ENCODE peak calls at places on chromosomes 13 and 19, in eight cellular contexts. J is Peyer's patch, U is esophagus squamous epithelium, L is transverse colon, D is heart left ventricle, I is GM12891, T is ovary, Q is GM12878. Y is an unnamed sample.

GRCh38 chr13:50448535-50448981 is 394.9 kb downstream of the DLEU7 start:
- DNase-seq in J (no peak), U (no peak), L (no peak), D (no peak), I (no peak), T (no peak), Q (no peak), Y (no peak)

GRCh38 chr13:42814868-42815267 is 33.5 kb downstream of the FAM216B start:
- DNase-seq in J (no peak), U (no peak), L (no peak), D (no peak), I (no peak), T (no peak), Q (no peak), Y (no peak)

GRCh38 chr19:32464279-32464678 is 58.7 kb downstream of the DPY19L3 start:
- DNase-seq in J (no peak), U (no peak), L (no peak), D (no peak), I (no peak), T (no peak), Q (no peak), Y (no peak)

GRCh38 chr13:113753171-113753570 is 5.9 kb upstream of the TMEM255B start:
- DNase-seq in J (peak; percentile 56), U (no peak), L (no peak), D (no peak), I (no peak), T (no peak), Q (no peak), Y (no peak)

GRCh38 chr13:44410328-44410859 is 36.8 kb downstream of the SERP2 start:
- DNase-seq in J (no peak), U (no peak), L (peak; percentile 40), D (no peak), I (no peak), T (no peak), Q (no peak), Y (no peak)

GRCh38 chr13:24899601-24900000 is 135.6 kb downstream of the RNF17 start:
- DNase-seq in J (no peak), U (no peak), L (no peak), D (no peak), I (no peak), T (no peak), Q (no peak), Y (no peak)

GRCh38 chr13:100214886-100215285 is 126.0 kb downstream of the PCCA start:
- DNase-seq in J (no peak), U (no peak), L (no peak), D (no peak), I (no peak), T (no peak), Q (no peak), Y (no peak)

GRCh38 chr13:32796754-32797153 is 210.5 kb downstream of the PDS5B start:
- DNase-seq in J (no peak), U (no peak), L (no peak), D (no peak), I (no peak), T (no peak), Q (no peak), Y (no peak)

GRCh38 chr19:41997851-41998229 is 3.8 kb upstream of the ATP1A3 start:
- DNase-seq in J (no peak), U (no peak), L (no peak), D (no peak), I (no peak), T (no peak), Q (no peak), Y (no peak)

GRCh38 chr19:6730941-6731670 is 6.3 kb downstream of the GPR108 start:
- DNase-seq in J (no peak), U (no peak), L (no peak), D (no peak), I (no peak), T (no peak), Q (no peak), Y (no peak)

GRCh38 chr13:76672422-76672821 is 213.8 kb downstream of the KCTD12 start:
- DNase-seq in J (no peak), U (no peak), L (no peak), D (no peak), I (no peak), T (no peak), Q (no peak), Y (no peak)

GRCh38 chr19:39045506-39045905 is 13.2 kb upstream of the FBXO27 start:
- DNase-seq in J (no peak), U (no peak), L (no peak), D (no peak), I (no peak), T (no peak), Q (no peak), Y (no peak)

GRCh38 chr19:48544856-48545750 is 6.9 kb upstream of the SULT2B1 start:
- DNase-seq in J (no peak), U (no peak), L (no peak), D (no peak), I (no peak), T (no peak), Q (no peak), Y (no peak)

GRCh38 chr13:109288151-109288709 is 498.2 kb downstream of the IRS2 start:
- DNase-seq in J (no peak), U (no peak), L (no peak), D (no peak), I (no peak), T (no peak), Q (no peak), Y (no peak)

GRCh38 chr13:30307194-30307965 is at the start of gene KATNAL1:
- DNase-seq in J (peak; percentile 88), U (peak; percentile 10), L (peak; percentile 78), D (peak; percentile 89), I (peak; percentile 53), T (peak; percentile 89), Q (no peak), Y (peak; percentile 65)
- TF ChIP-seq POLR2A in J (no peak), U (peak; percentile 34), L (peak; percentile 40), D (no peak), I (peak; percentile 72), T (peak; percentile 15), Q (peak; percentile 84), Y (no peak)

GRCh38 chr19:40717325-40717879 is 490 bp downstream of the ITPKC start:
- DNase-seq in J (peak; percentile 69), U (no peak), L (no peak), D (no peak), I (no peak), T (no peak), Q (no peak), Y (peak; percentile 55)

GRCh38 chr19:40716031-40716654 is 543 bp downstream of the COQ8B start:
- DNase-seq in J (peak; percentile 58), U (no peak), L (no peak), D (no peak), I (no peak), T (peak; percentile 64), Q (peak; percentile 26), Y (peak; percentile 61)

GRCh38 chr19:40714519-40715299 is 2.0 kb downstream of the COQ8B start:
- DNase-seq in J (peak; percentile 97), U (peak; percentile 70), L (peak; percentile 97), D (peak; percentile 95), I (peak; percentile 93), T (peak; percentile 97), Q (peak; percentile 76), Y (peak; percentile 91)

GRCh38 chr19:40717880-40718773 is 1.2 kb downstream of the ITPKC start:
- DNase-seq in J (peak; percentile 64), U (no peak), L (peak; percentile 45), D (peak; percentile 46), I (no peak), T (peak; percentile 65), Q (no peak), Y (peak; percentile 58)

DNA sequence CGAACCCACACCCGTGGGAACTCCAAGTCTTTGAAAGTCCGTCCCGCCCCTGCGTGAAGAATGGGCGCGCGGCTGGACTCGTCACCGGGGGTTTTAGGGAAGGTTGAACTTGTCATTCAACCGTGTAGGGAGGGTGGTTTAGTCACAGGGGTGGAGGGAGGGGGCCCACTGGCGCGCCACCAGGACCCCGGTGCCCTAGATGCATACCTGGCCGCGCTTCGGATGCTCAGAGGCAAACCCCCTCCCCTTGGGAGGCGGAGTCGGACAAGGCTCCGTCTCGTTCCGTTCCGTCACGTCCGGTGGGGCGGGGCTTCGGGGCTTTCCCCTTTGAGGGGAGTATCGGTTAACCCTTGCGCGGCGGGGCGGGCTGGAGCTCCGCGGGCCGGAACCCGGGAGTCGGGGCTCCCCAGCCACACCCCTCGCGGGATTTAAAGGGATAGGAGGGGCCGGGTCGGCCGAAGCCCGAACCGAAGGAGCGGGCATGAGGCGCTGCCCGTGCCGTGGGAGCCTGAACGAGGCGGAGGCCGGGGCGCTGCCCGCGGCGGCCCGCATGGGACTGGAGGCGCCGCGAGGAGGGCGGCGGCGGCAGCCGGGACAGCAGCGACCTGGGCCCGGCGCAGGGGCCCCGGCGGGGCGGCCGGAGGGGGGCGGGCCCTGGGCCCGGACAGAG is at the start of the genes COQ8B and ITPKC:
- DNase-seq in J (peak; percentile 100), U (peak; percentile 89), L (peak; percentile 100), D (peak; percentile 100), I (peak; percentile 97), T (peak; percentile 100), Q (peak; percentile 88), Y (peak; percentile 99)
- TF ChIP-seq POLR2A in J (peak; percentile 95), U (peak; percentile 91), L (peak; percentile 86), D (peak; percentile 53), I (no peak), T (peak; percentile 89), Q (peak; percentile 73), Y (peak; percentile 79)

DNA sequence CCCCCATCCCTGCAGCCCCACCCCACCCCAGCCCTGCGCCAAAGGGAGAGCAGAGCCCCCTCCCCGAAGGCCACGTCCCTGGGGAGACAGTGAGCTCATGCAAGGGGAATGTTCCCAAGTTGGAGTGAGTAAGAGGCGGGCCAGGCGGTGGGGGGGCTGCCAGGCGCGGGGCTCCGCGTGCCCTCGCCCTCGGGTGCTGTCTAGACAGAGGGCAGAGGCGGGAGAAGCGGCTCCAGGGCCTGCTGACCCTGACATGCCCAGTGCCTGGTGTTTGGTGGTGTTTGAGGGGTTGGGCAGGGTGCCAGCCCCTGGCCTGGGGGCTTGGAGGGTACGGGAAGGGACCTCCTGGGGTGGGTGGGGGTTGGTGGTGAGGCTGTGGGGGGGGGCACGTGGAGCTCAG is 1.0 kb downstream of the FSTL3 start:
- DNase-seq in J (peak; percentile 64), U (no peak), L (peak; percentile 63), D (peak; percentile 85), I (no peak), T (peak; percentile 90), Q (no peak), Y (peak; percentile 77)
- TF ChIP-seq POLR2A in J (no peak), U (no peak), L (no peak), D (no peak), I (no peak), T (no peak), Q (no peak), Y (no peak)

GRCh38 chr13:28718186-28718537 is 608 bp downstream of the SLC46A3 start:
- DNase-seq in J (no peak), U (no peak), L (no peak), D (no peak), I (no peak), T (no peak), Q (no peak), Y (no peak)

GRCh38 chr13:28717170-28717569 is 1.6 kb downstream of the SLC46A3 start:
- DNase-seq in J (no peak), U (no peak), L (no peak), D (no peak), I (no peak), T (no peak), Q (no peak), Y (no peak)

GRCh38 chr13:28719227-28719562 is 425 bp upstream of the SLC46A3 start:
- DNase-seq in J (no peak), U (no peak), L (no peak), D (no peak), I (no peak), T (no peak), Q (no peak), Y (no peak)

GRCh38 chr13:28719656-28720055 is 886 bp upstream of the SLC46A3 start:
- DNase-seq in J (no peak), U (no peak), L (no peak), D (no peak), I (no peak), T (no peak), Q (no peak), Y (no peak)

GRCh38 chr13:28718538-28719226 is at the start of gene SLC46A3:
- DNase-seq in J (peak; percentile 99), U (peak; percentile 74), L (peak; percentile 99), D (peak; percentile 99), I (peak; percentile 95), T (peak; percentile 99), Q (peak; percentile 88), Y (peak; percentile 95)
- TF ChIP-seq POLR2A in J (peak; percentile 91), U (peak; percentile 81), L (peak; percentile 88), D (peak; percentile 40), I (peak; percentile 60), T (peak; percentile 31), Q (peak; percentile 89), Y (peak; percentile 11)

Y was measured in breast epithelium.